ENCODE peak calls at places on chromosome 21, in seven cellular contexts. N, K, Z, I, U, S and F are unnamed samples.
A peak's percentile ranks its signal among the peaks of the same experiment; 100 is the strongest.

GRCh38 chr21:14952916-14953315 is 111.9 kb downstream of the NRIP1 start:
- DNase-seq in N (no peak), Z (no peak), K (no peak), I (no peak), U (no peak), S (no peak), F (no peak)

GRCh38 chr21:42578034-42578433 is 64.4 kb downstream of the SLC37A1 start:
- DNase-seq in K (no peak), N (no peak), I (no peak), S (no peak), U (no peak), Z (no peak), F (no peak)

GRCh38 chr21:42794551-42794950 is 84.8 kb downstream of the WDR4 start:
- DNase-seq in I (no peak), S (no peak), U (no peak), Z (no peak), K (no peak), N (peak; percentile 76), F (no peak)

GRCh38 chr21:16002872-16003466 is 273.2 kb downstream of the USP25 start:
- DNase-seq in Z (no peak), N (no peak), S (no peak), U (peak; percentile 36), K (no peak), I (no peak), F (no peak)

GRCh38 chr21:31713973-31714740 is 17.8 kb downstream of the SCAF4 start:
- DNase-seq in I (no peak), Z (no peak), S (no peak), U (peak; percentile 53), K (no peak), N (no peak), F (no peak)

GRCh38 chr21:30354308-30355005 is 6.1 kb upstream of the KRTAP23-1 start:
- DNase-seq in U (no peak), K (no peak), Z (no peak), N (no peak), S (no peak), I (no peak), F (no peak)

GRCh38 chr21:20720623-20721022 is 277.6 kb upstream of the NCAM2 start:
- DNase-seq in U (peak; percentile 33), S (no peak), N (no peak), K (no peak), I (no peak), Z (no peak), F (no peak)

GRCh38 chr21:29145354-29145782 is 14.9 kb downstream of the MAP3K7CL start:
- DNase-seq in Z (no peak), I (no peak), N (no peak), S (no peak), U (peak; percentile 93), K (no peak), F (no peak)

GRCh38 chr21:29184047-29184446 is 53.6 kb downstream of the MAP3K7CL start:
- DNase-seq in S (no peak), U (no peak), K (no peak), I (no peak), Z (no peak), N (no peak), F (no peak)

GRCh38 chr21:41666641-41667051 is 100.2 kb downstream of the RIPK4 start:
- DNase-seq in Z (no peak), U (no peak), N (no peak), K (no peak), S (no peak), I (no peak), F (no peak)

DNA sequence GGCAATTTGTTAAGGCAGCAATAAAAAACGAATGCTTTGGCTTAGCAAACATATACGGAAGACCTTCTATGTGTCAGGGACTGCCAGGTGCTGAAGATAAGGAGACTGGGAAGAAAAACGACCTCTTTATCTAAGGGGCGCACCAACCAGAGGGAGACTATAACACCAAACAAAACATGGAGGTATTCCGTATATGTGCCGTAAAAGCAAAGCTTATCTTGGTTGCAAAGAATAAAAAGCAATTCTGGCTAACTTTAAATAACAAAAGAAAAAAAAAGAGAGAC is 167.1 kb upstream of the KCNJ15 start:
- DNase-seq in Z (no peak), K (no peak), I (no peak), U (no peak), N (no peak), S (no peak), F (no peak)
- H3K27me3 ChIP-seq in Z (no peaks in the 10 kb centered on the region), K (no peaks in the 10 kb centered on the region), I (peaks cover 4% of the 10 kb centered on the region), U (peaks cover 2% of the 10 kb centered on the region), N (no peaks in the 10 kb centered on the region), S (peaks cover 6% of the 10 kb centered on the region), F (no peaks in the 10 kb centered on the region)

GRCh38 chr21:37339527-37339889 is 27.1 kb upstream of the DYRK1A start:
- DNase-seq in I (no peak), S (no peak), U (no peak), Z (no peak), K (no peak), N (no peak), F (no peak)
- H3K27ac ChIP-seq in I (no peak overlapping the region), S (peak overlapping the region; percentile 49), U (peak overlapping the region; percentile 81), Z (peak overlapping the region; percentile 76), K (no peak overlapping the region), N (no peak overlapping the region), F (no peak overlapping the region)

GRCh38 chr21:44312089-44312488 is 12.2 kb downstream of the PFKL start:
- DNase-seq in Z (no peak), I (no peak), U (no peak), S (no peak), K (no peak), N (no peak), F (no peak)
- H3K27me3 ChIP-seq in Z (no peaks in the 10 kb centered on the region), I (no peaks in the 10 kb centered on the region), U (no peaks in the 10 kb centered on the region), S (no peaks in the 10 kb centered on the region), K (no peaks in the 10 kb centered on the region), N (no peaks in the 10 kb centered on the region), F (no peaks in the 10 kb centered on the region)

GRCh38 chr21:23119491-23119890 is 2121.3 kb downstream of the NCAM2 start:
- DNase-seq in I (no peak), S (no peak), N (no peak), U (no peak), K (no peak), Z (no peak), F (no peak)
- H3K27ac ChIP-seq in I (no peak overlapping the region), S (no peak overlapping the region), N (no peak overlapping the region), U (no peak overlapping the region), K (no peak overlapping the region), Z (no peak overlapping the region), F (no peak overlapping the region)

DNA sequence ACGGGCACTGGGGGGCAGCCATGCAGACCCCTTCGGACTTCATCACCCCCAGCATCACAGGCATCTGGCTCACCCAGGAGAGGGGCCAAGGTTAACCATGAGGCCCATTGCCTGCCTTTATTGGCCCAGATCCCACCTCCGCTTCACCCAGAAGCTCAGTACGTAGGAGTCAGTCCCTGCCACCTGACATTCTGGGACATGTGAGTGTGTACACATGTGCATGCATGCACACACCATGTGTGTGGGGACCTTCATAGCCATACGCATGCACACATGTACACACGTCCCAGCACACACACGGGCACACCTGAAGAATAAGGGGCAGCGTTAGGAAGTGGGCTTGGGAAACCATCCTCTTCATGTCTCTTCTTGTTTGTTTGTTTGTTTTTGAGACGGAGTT is 24.1 kb upstream of the TRAPPC10 start:
- DNase-seq in S (no peak), Z (no peak), N (no peak), I (no peak), K (no peak), U (no peak), F (peak; percentile 19)
- H3K27me3 ChIP-seq in S (no peaks in the 10 kb centered on the region), Z (no peaks in the 10 kb centered on the region), N (no peaks in the 10 kb centered on the region), I (no peaks in the 10 kb centered on the region), K (no peaks in the 10 kb centered on the region), U (no peaks in the 10 kb centered on the region), F (no peaks in the 10 kb centered on the region)

GRCh38 chr21:45537111-45537745 is 5.0 kb downstream of the SLC19A1 start:
- DNase-seq in K (no peak), N (peak; percentile 30), U (no peak), S (peak; percentile 25), I (no peak), Z (peak; percentile 13), F (no peak)

GRCh38 chr21:45536301-45537081 is 5.7 kb downstream of the SLC19A1 start:
- DNase-seq in U (no peak), S (peak; percentile 25), I (no peak), Z (peak; percentile 6), N (peak; percentile 39), K (no peak), F (peak; percentile 5)

GRCh38 chr21:45533731-45534571 is 8.3 kb downstream of the SLC19A1 start:
- DNase-seq in K (no peak), U (no peak), Z (no peak), N (peak; percentile 42), S (peak; percentile 27), I (no peak), F (peak; percentile 35)

GRCh38 chr21:45534591-45535331 is 7.5 kb downstream of the SLC19A1 start:
- DNase-seq in Z (peak; percentile 14), I (no peak), U (peak; percentile 11), S (peak; percentile 73), N (peak; percentile 51), K (no peak), F (peak; percentile 84)

GRCh38 chr21:45535341-45536081 is 6.7 kb downstream of the SLC19A1 start:
- DNase-seq in N (peak; percentile 51), Z (peak; percentile 14), U (no peak), I (no peak), S (peak; percentile 76), K (no peak), F (peak; percentile 21)
- H3K27ac ChIP-seq in N (no peak overlapping the region), Z (no peak overlapping the region), U (no peak overlapping the region), I (no peak overlapping the region), S (peak overlapping the region; percentile 64), K (no peak overlapping the region), F (no peak overlapping the region)

DNA sequence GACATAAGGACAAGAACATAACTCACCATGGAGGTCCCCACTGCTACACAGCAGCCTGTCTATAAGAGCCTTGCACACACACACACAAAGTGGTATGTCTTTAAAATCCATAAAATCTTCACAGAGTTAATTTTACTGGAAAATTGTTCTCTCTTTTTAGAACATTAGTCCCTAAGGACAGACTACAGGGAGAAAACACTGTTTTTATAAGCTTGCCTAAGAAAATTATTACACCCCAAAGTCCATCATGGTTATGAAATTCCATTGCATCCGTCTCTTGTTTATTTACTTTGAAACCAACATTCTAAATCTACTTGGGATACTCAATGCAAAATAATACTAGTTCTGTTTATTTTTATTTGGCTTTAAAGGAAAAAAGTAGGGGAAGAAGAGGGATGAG is 197.4 kb downstream of the SETD4 start:
- DNase-seq in I (no peak), U (no peak), K (no peak), Z (no peak), N (no peak), S (no peak), F (no peak)
- H3K27me3 ChIP-seq in I (no peaks in the 10 kb centered on the region), U (no peaks in the 10 kb centered on the region), K (no peaks in the 10 kb centered on the region), Z (no peaks in the 10 kb centered on the region), N (peaks cover 4% of the 10 kb centered on the region), S (no peaks in the 10 kb centered on the region), F (no peaks in the 10 kb centered on the region)